ENCODE peak calls at places on chromosomes 1 and 21, in nine cellular contexts. One of them, this sample, is unnamed.

GRCh38 chr1:147722114-147722513 is 38.3 kb downstream of the GJA5 start:
- DNase-seq in stimulated activated effector memory CD8-positive, alpha-beta T cell treated with anti-CD3 and anti-CD28 coated beads, Interleukin-12 subunit alpha, Interleukin-12 subunit beta, amount 100 ng/mL, for 72 hours: no peak
- DNase-seq in T-helper 1 cell: no peak
- DNase-seq in heart right ventricle: no peak
- DNase-seq in activated T-helper 2 cell treated with anti-CD3 and anti-CD28 coated beads, Interferon-gamma antibody, Interleukin-2, Interleukin-4, amounts not matched to agents 10 μg/mL and 5 μg/mL and 100 μg/mL, durations not matched to agents 14 hours and 24 hours and 36 hours: no peak
- DNase-seq in smooth muscle cell of the brain vasculature: no peak
- DNase-seq in RPMI8226: no peak
- DNase-seq in lung microvascular endothelial cell: no peak
- DNase-seq in Calu3: no peak
- DNase-seq in this sample: no peak

GRCh38 chr21:42862774-42863503 is 16.4 kb downstream of the WDR4 start:
- DNase-seq in heart right ventricle: no peak
- DNase-seq in activated T-helper 2 cell treated with anti-CD3 and anti-CD28 coated beads, Interferon-gamma antibody, Interleukin-2, Interleukin-4, amounts not matched to agents 10 μg/mL and 5 μg/mL and 100 μg/mL, durations not matched to agents 14 hours and 24 hours and 36 hours: no peak
- DNase-seq in smooth muscle cell of the brain vasculature: no peak
- DNase-seq in Calu3: peak
- DNase-seq in T-helper 1 cell: no peak
- DNase-seq in lung microvascular endothelial cell: no peak
- DNase-seq in RPMI8226: peak
- DNase-seq in stimulated activated effector memory CD8-positive, alpha-beta T cell treated with anti-CD3 and anti-CD28 coated beads, Interleukin-12 subunit alpha, Interleukin-12 subunit beta, amount 100 ng/mL, for 72 hours: no peak
- DNase-seq in this sample: no peak

GRCh38 chr1:73789965-73790364 is 408.0 kb downstream of the LRRIQ3 start:
- DNase-seq in lung microvascular endothelial cell: no peak
- DNase-seq in activated T-helper 2 cell treated with anti-CD3 and anti-CD28 coated beads, Interferon-gamma antibody, Interleukin-2, Interleukin-4, amounts not matched to agents 10 μg/mL and 5 μg/mL and 100 μg/mL, durations not matched to agents 14 hours and 24 hours and 36 hours: no peak
- DNase-seq in Calu3: no peak
- DNase-seq in RPMI8226: no peak
- DNase-seq in stimulated activated effector memory CD8-positive, alpha-beta T cell treated with anti-CD3 and anti-CD28 coated beads, Interleukin-12 subunit alpha, Interleukin-12 subunit beta, amount 100 ng/mL, for 72 hours: no peak
- DNase-seq in T-helper 1 cell: no peak
- DNase-seq in smooth muscle cell of the brain vasculature: no peak
- DNase-seq in heart right ventricle: no peak
- DNase-seq in this sample: no peak

GRCh38 chr21:34029724-34030528 is 43.5 kb upstream of the MRPS6 start:
- DNase-seq in RPMI8226: peak
- DNase-seq in smooth muscle cell of the brain vasculature: peak
- DNase-seq in activated T-helper 2 cell treated with anti-CD3 and anti-CD28 coated beads, Interferon-gamma antibody, Interleukin-2, Interleukin-4, amounts not matched to agents 10 μg/mL and 5 μg/mL and 100 μg/mL, durations not matched to agents 14 hours and 24 hours and 36 hours: peak
- DNase-seq in T-helper 1 cell: peak
- DNase-seq in heart right ventricle: peak
- DNase-seq in Calu3: peak
- DNase-seq in stimulated activated effector memory CD8-positive, alpha-beta T cell treated with anti-CD3 and anti-CD28 coated beads, Interleukin-12 subunit alpha, Interleukin-12 subunit beta, amount 100 ng/mL, for 72 hours: peak
- DNase-seq in lung microvascular endothelial cell: peak
- DNase-seq in this sample: peak

GRCh38 chr1:36530791-36531190 is 48.1 kb upstream of the CSF3R start:
- DNase-seq in heart right ventricle: no peak
- DNase-seq in T-helper 1 cell: no peak
- DNase-seq in activated T-helper 2 cell treated with anti-CD3 and anti-CD28 coated beads, Interferon-gamma antibody, Interleukin-2, Interleukin-4, amounts not matched to agents 10 μg/mL and 5 μg/mL and 100 μg/mL, durations not matched to agents 14 hours and 24 hours and 36 hours: no peak
- DNase-seq in Calu3: no peak
- DNase-seq in smooth muscle cell of the brain vasculature: no peak
- DNase-seq in stimulated activated effector memory CD8-positive, alpha-beta T cell treated with anti-CD3 and anti-CD28 coated beads, Interleukin-12 subunit alpha, Interleukin-12 subunit beta, amount 100 ng/mL, for 72 hours: no peak
- DNase-seq in lung microvascular endothelial cell: no peak
- DNase-seq in RPMI8226: no peak
- DNase-seq in this sample: no peak

GRCh38 chr1:176576670-176577069 is 113.7 kb downstream of the PAPPA2 start:
- DNase-seq in lung microvascular endothelial cell: no peak
- DNase-seq in RPMI8226: no peak
- DNase-seq in Calu3: no peak
- DNase-seq in stimulated activated effector memory CD8-positive, alpha-beta T cell treated with anti-CD3 and anti-CD28 coated beads, Interleukin-12 subunit alpha, Interleukin-12 subunit beta, amount 100 ng/mL, for 72 hours: no peak
- DNase-seq in T-helper 1 cell: no peak
- DNase-seq in heart right ventricle: no peak
- DNase-seq in smooth muscle cell of the brain vasculature: no peak
- DNase-seq in activated T-helper 2 cell treated with anti-CD3 and anti-CD28 coated beads, Interferon-gamma antibody, Interleukin-2, Interleukin-4, amounts not matched to agents 10 μg/mL and 5 μg/mL and 100 μg/mL, durations not matched to agents 14 hours and 24 hours and 36 hours: no peak
- DNase-seq in this sample: no peak

GRCh38 chr21:40952551-40953330 is 105.8 kb upstream of the DSCAM start:
- DNase-seq in Calu3: no peak
- DNase-seq in lung microvascular endothelial cell: no peak
- DNase-seq in activated T-helper 2 cell treated with anti-CD3 and anti-CD28 coated beads, Interferon-gamma antibody, Interleukin-2, Interleukin-4, amounts not matched to agents 10 μg/mL and 5 μg/mL and 100 μg/mL, durations not matched to agents 14 hours and 24 hours and 36 hours: no peak
- DNase-seq in T-helper 1 cell: no peak
- DNase-seq in stimulated activated effector memory CD8-positive, alpha-beta T cell treated with anti-CD3 and anti-CD28 coated beads, Interleukin-12 subunit alpha, Interleukin-12 subunit beta, amount 100 ng/mL, for 72 hours: no peak
- DNase-seq in heart right ventricle: no peak
- DNase-seq in smooth muscle cell of the brain vasculature: no peak
- DNase-seq in RPMI8226: no peak
- DNase-seq in this sample: no peak

GRCh38 chr1:243748706-243749283 is 101.2 kb downstream of the AKT3 start:
- DNase-seq in T-helper 1 cell: peak
- DNase-seq in heart right ventricle: peak
- DNase-seq in stimulated activated effector memory CD8-positive, alpha-beta T cell treated with anti-CD3 and anti-CD28 coated beads, Interleukin-12 subunit alpha, Interleukin-12 subunit beta, amount 100 ng/mL, for 72 hours: no peak
- DNase-seq in Calu3: peak
- DNase-seq in activated T-helper 2 cell treated with anti-CD3 and anti-CD28 coated beads, Interferon-gamma antibody, Interleukin-2, Interleukin-4, amounts not matched to agents 10 μg/mL and 5 μg/mL and 100 μg/mL, durations not matched to agents 14 hours and 24 hours and 36 hours: no peak
- DNase-seq in smooth muscle cell of the brain vasculature: peak
- DNase-seq in RPMI8226: peak
- DNase-seq in lung microvascular endothelial cell: peak
- DNase-seq in this sample: peak

GRCh38 chr1:34590211-34590623 is 164.6 kb upstream of the GJB5 start:
- DNase-seq in stimulated activated effector memory CD8-positive, alpha-beta T cell treated with anti-CD3 and anti-CD28 coated beads, Interleukin-12 subunit alpha, Interleukin-12 subunit beta, amount 100 ng/mL, for 72 hours: no peak
- DNase-seq in activated T-helper 2 cell treated with anti-CD3 and anti-CD28 coated beads, Interferon-gamma antibody, Interleukin-2, Interleukin-4, amounts not matched to agents 10 μg/mL and 5 μg/mL and 100 μg/mL, durations not matched to agents 14 hours and 24 hours and 36 hours: no peak
- DNase-seq in heart right ventricle: no peak
- DNase-seq in smooth muscle cell of the brain vasculature: no peak
- DNase-seq in T-helper 1 cell: no peak
- DNase-seq in Calu3: peak
- DNase-seq in lung microvascular endothelial cell: peak
- DNase-seq in RPMI8226: peak
- DNase-seq in this sample: no peak

GRCh38 chr1:3002349-3003038 is 18.8 kb upstream of the ACTRT2 start:
- DNase-seq in stimulated activated effector memory CD8-positive, alpha-beta T cell treated with anti-CD3 and anti-CD28 coated beads, Interleukin-12 subunit alpha, Interleukin-12 subunit beta, amount 100 ng/mL, for 72 hours: no peak
- DNase-seq in Calu3: no peak
- DNase-seq in RPMI8226: no peak
- DNase-seq in smooth muscle cell of the brain vasculature: no peak
- DNase-seq in T-helper 1 cell: no peak
- DNase-seq in lung microvascular endothelial cell: no peak
- DNase-seq in heart right ventricle: no peak
- DNase-seq in activated T-helper 2 cell treated with anti-CD3 and anti-CD28 coated beads, Interferon-gamma antibody, Interleukin-2, Interleukin-4, amounts not matched to agents 10 μg/mL and 5 μg/mL and 100 μg/mL, durations not matched to agents 14 hours and 24 hours and 36 hours: no peak
- DNase-seq in this sample: no peak

GRCh38 chr1:61674221-61674620 is 50.7 kb downstream of the TM2D1 start:
- DNase-seq in stimulated activated effector memory CD8-positive, alpha-beta T cell treated with anti-CD3 and anti-CD28 coated beads, Interleukin-12 subunit alpha, Interleukin-12 subunit beta, amount 100 ng/mL, for 72 hours: no peak
- DNase-seq in T-helper 1 cell: no peak
- DNase-seq in heart right ventricle: no peak
- DNase-seq in lung microvascular endothelial cell: no peak
- DNase-seq in smooth muscle cell of the brain vasculature: no peak
- DNase-seq in Calu3: no peak
- DNase-seq in activated T-helper 2 cell treated with anti-CD3 and anti-CD28 coated beads, Interferon-gamma antibody, Interleukin-2, Interleukin-4, amounts not matched to agents 10 μg/mL and 5 μg/mL and 100 μg/mL, durations not matched to agents 14 hours and 24 hours and 36 hours: no peak
- DNase-seq in RPMI8226: no peak
- DNase-seq in this sample: no peak

GRCh38 chr1:20089328-20090077 is 19.5 kb downstream of the PLA2G5 start:
- DNase-seq in smooth muscle cell of the brain vasculature: no peak
- DNase-seq in lung microvascular endothelial cell: no peak
- DNase-seq in heart right ventricle: no peak
- DNase-seq in RPMI8226: peak
- DNase-seq in T-helper 1 cell: no peak
- DNase-seq in Calu3: no peak
- DNase-seq in stimulated activated effector memory CD8-positive, alpha-beta T cell treated with anti-CD3 and anti-CD28 coated beads, Interleukin-12 subunit alpha, Interleukin-12 subunit beta, amount 100 ng/mL, for 72 hours: no peak
- DNase-seq in activated T-helper 2 cell treated with anti-CD3 and anti-CD28 coated beads, Interferon-gamma antibody, Interleukin-2, Interleukin-4, amounts not matched to agents 10 μg/mL and 5 μg/mL and 100 μg/mL, durations not matched to agents 14 hours and 24 hours and 36 hours: no peak
- DNase-seq in this sample: no peak

GRCh38 chr1:210800756-210801155 is 333.2 kb downstream of the KCNH1 start:
- DNase-seq in heart right ventricle: no peak
- DNase-seq in RPMI8226: no peak
- DNase-seq in activated T-helper 2 cell treated with anti-CD3 and anti-CD28 coated beads, Interferon-gamma antibody, Interleukin-2, Interleukin-4, amounts not matched to agents 10 μg/mL and 5 μg/mL and 100 μg/mL, durations not matched to agents 14 hours and 24 hours and 36 hours: no peak
- DNase-seq in lung microvascular endothelial cell: no peak
- DNase-seq in T-helper 1 cell: no peak
- DNase-seq in Calu3: no peak
- DNase-seq in smooth muscle cell of the brain vasculature: no peak
- DNase-seq in stimulated activated effector memory CD8-positive, alpha-beta T cell treated with anti-CD3 and anti-CD28 coated beads, Interleukin-12 subunit alpha, Interleukin-12 subunit beta, amount 100 ng/mL, for 72 hours: no peak
- DNase-seq in this sample: no peak

GRCh38 chr1:10721381-10722321 is 74.8 kb downstream of the CASZ1 start:
- DNase-seq in smooth muscle cell of the brain vasculature: no peak
- DNase-seq in stimulated activated effector memory CD8-positive, alpha-beta T cell treated with anti-CD3 and anti-CD28 coated beads, Interleukin-12 subunit alpha, Interleukin-12 subunit beta, amount 100 ng/mL, for 72 hours: no peak
- DNase-seq in activated T-helper 2 cell treated with anti-CD3 and anti-CD28 coated beads, Interferon-gamma antibody, Interleukin-2, Interleukin-4, amounts not matched to agents 10 μg/mL and 5 μg/mL and 100 μg/mL, durations not matched to agents 14 hours and 24 hours and 36 hours: no peak
- DNase-seq in Calu3: no peak
- DNase-seq in T-helper 1 cell: no peak
- DNase-seq in RPMI8226: peak
- DNase-seq in lung microvascular endothelial cell: no peak
- DNase-seq in heart right ventricle: no peak
- DNase-seq in this sample: no peak

GRCh38 chr21:44820851-44821250 is 3.0 kb upstream of the SUMO3 start:
- DNase-seq in lung microvascular endothelial cell: no peak
- DNase-seq in RPMI8226: no peak
- DNase-seq in heart right ventricle: no peak
- DNase-seq in Calu3: no peak
- DNase-seq in smooth muscle cell of the brain vasculature: no peak
- DNase-seq in activated T-helper 2 cell treated with anti-CD3 and anti-CD28 coated beads, Interferon-gamma antibody, Interleukin-2, Interleukin-4, amounts not matched to agents 10 μg/mL and 5 μg/mL and 100 μg/mL, durations not matched to agents 14 hours and 24 hours and 36 hours: no peak
- DNase-seq in T-helper 1 cell: no peak
- DNase-seq in stimulated activated effector memory CD8-positive, alpha-beta T cell treated with anti-CD3 and anti-CD28 coated beads, Interleukin-12 subunit alpha, Interleukin-12 subunit beta, amount 100 ng/mL, for 72 hours: no peak
- DNase-seq in this sample: no peak

GRCh38 chr1:247936415-247936814 is 11.7 kb downstream of the OR2AJ1 start:
- DNase-seq in lung microvascular endothelial cell: no peak
- DNase-seq in heart right ventricle: no peak
- DNase-seq in T-helper 1 cell: no peak
- DNase-seq in stimulated activated effector memory CD8-positive, alpha-beta T cell treated with anti-CD3 and anti-CD28 coated beads, Interleukin-12 subunit alpha, Interleukin-12 subunit beta, amount 100 ng/mL, for 72 hours: no peak
- DNase-seq in RPMI8226: no peak
- DNase-seq in smooth muscle cell of the brain vasculature: no peak
- DNase-seq in Calu3: no peak
- DNase-seq in activated T-helper 2 cell treated with anti-CD3 and anti-CD28 coated beads, Interferon-gamma antibody, Interleukin-2, Interleukin-4, amounts not matched to agents 10 μg/mL and 5 μg/mL and 100 μg/mL, durations not matched to agents 14 hours and 24 hours and 36 hours: no peak
- DNase-seq in this sample: no peak

GRCh38 chr1:117312453-117313138 is 54.7 kb upstream of the MAN1A2 start:
- DNase-seq in activated T-helper 2 cell treated with anti-CD3 and anti-CD28 coated beads, Interferon-gamma antibody, Interleukin-2, Interleukin-4, amounts not matched to agents 10 μg/mL and 5 μg/mL and 100 μg/mL, durations not matched to agents 14 hours and 24 hours and 36 hours: no peak
- DNase-seq in Calu3: no peak
- DNase-seq in stimulated activated effector memory CD8-positive, alpha-beta T cell treated with anti-CD3 and anti-CD28 coated beads, Interleukin-12 subunit alpha, Interleukin-12 subunit beta, amount 100 ng/mL, for 72 hours: no peak
- DNase-seq in RPMI8226: peak
- DNase-seq in lung microvascular endothelial cell: peak
- DNase-seq in smooth muscle cell of the brain vasculature: no peak
- DNase-seq in heart right ventricle: no peak
- DNase-seq in T-helper 1 cell: peak
- DNase-seq in this sample: peak

GRCh38 chr1:158285756-158286241 is 3.9 kb upstream of the CD1C start:
- DNase-seq in activated T-helper 2 cell treated with anti-CD3 and anti-CD28 coated beads, Interferon-gamma antibody, Interleukin-2, Interleukin-4, amounts not matched to agents 10 μg/mL and 5 μg/mL and 100 μg/mL, durations not matched to agents 14 hours and 24 hours and 36 hours: no peak
- DNase-seq in smooth muscle cell of the brain vasculature: no peak
- DNase-seq in T-helper 1 cell: no peak
- DNase-seq in RPMI8226: peak
- DNase-seq in Calu3: peak
- DNase-seq in stimulated activated effector memory CD8-positive, alpha-beta T cell treated with anti-CD3 and anti-CD28 coated beads, Interleukin-12 subunit alpha, Interleukin-12 subunit beta, amount 100 ng/mL, for 72 hours: no peak
- DNase-seq in heart right ventricle: peak
- DNase-seq in lung microvascular endothelial cell: no peak
- DNase-seq in this sample: no peak

GRCh38 chr1:235078927-235079381 is 49.7 kb downstream of the TOMM20 start:
- DNase-seq in Calu3: no peak
- DNase-seq in lung microvascular endothelial cell: no peak
- DNase-seq in T-helper 1 cell: no peak
- DNase-seq in smooth muscle cell of the brain vasculature: no peak
- DNase-seq in heart right ventricle: no peak
- DNase-seq in activated T-helper 2 cell treated with anti-CD3 and anti-CD28 coated beads, Interferon-gamma antibody, Interleukin-2, Interleukin-4, amounts not matched to agents 10 μg/mL and 5 μg/mL and 100 μg/mL, durations not matched to agents 14 hours and 24 hours and 36 hours: no peak
- DNase-seq in stimulated activated effector memory CD8-positive, alpha-beta T cell treated with anti-CD3 and anti-CD28 coated beads, Interleukin-12 subunit alpha, Interleukin-12 subunit beta, amount 100 ng/mL, for 72 hours: no peak
- DNase-seq in RPMI8226: peak
- DNase-seq in this sample: no peak